ENCODE peak calls at places on chromosomes 4 and X, in nine cellular contexts. Y, A, Q, J, T, X, B, I and R are unnamed samples.

GRCh38 chrX:40109288-40110008 is 11.7 kb upstream of the BCOR start:
- DNase-seq in Q (no peak), X (no peak), T (no peak), J (peak; percentile 67), I (peak; percentile 83), B (peak; percentile 76), A (no peak), Y (peak; percentile 63), R (peak; percentile 63)

GRCh38 chrX:11667286-11667685 is 1.6 kb upstream of the ARHGAP6 start:
- DNase-seq in B (no peak), T (no peak), Q (no peak), X (no peak), I (no peak), J (no peak), Y (peak; percentile 6), A (no peak), R (peak; percentile 49)

GRCh38 chr4:19947349-19947748 is 304.4 kb upstream of the SLIT2 start:
- DNase-seq in T (no peak), A (no peak), B (no peak), I (no peak), J (no peak), Q (no peak), X (no peak), Y (peak; percentile 60), R (no peak)

GRCh38 chr4:73018595-73018994 is 50.9 kb downstream of the COX18 start:
- DNase-seq in T (no peak), A (no peak), Y (no peak), B (no peak), X (no peak), I (no peak), Q (no peak), J (no peak), R (no peak)

GRCh38 chrX:41468647-41469323 is 21.6 kb downstream of the NYX start:
- DNase-seq in T (no peak), B (no peak), Q (no peak), Y (no peak), X (no peak), I (no peak), A (no peak), J (peak; percentile 76), R (peak; percentile 77)

GRCh38 chr4:171025776-171026175 is 787.4 kb upstream of the GALNTL6 start:
- DNase-seq in A (no peak), B (peak; percentile 81), Y (no peak), J (no peak), T (no peak), X (no peak), Q (no peak), I (no peak), R (no peak)

GRCh38 chrX:13340182-13340791 is 20.4 kb upstream of the ATXN3L start:
- DNase-seq in B (no peak), Q (no peak), I (no peak), A (no peak), T (no peak), Y (peak; percentile 32), X (no peak), J (no peak), R (peak; percentile 3)

GRCh38 chrX:27964432-27964831 is 16.8 kb downstream of the DCAF8L1 start:
- DNase-seq in Y (no peak), J (no peak), X (no peak), Q (no peak), T (no peak), I (no peak), A (no peak), B (no peak), R (no peak)

GRCh38 chr4:104591505-104591904 is 96.8 kb upstream of the CXXC4 start:
- DNase-seq in A (no peak), I (peak; percentile 42), Y (no peak), Q (no peak), T (no peak), J (peak; percentile 77), X (peak; percentile 14), B (no peak), R (peak; percentile 91)

GRCh38 chr4:178080312-178080711 is 638.1 kb upstream of the AGA start:
- DNase-seq in T (no peak), X (no peak), J (no peak), B (no peak), Y (no peak), A (no peak), Q (no peak), I (no peak), R (no peak)

GRCh38 chr4:56863441-56864129 is 42.1 kb upstream of the SPINK2 start:
- DNase-seq in X (no peak), A (no peak), J (no peak), Q (no peak), I (no peak), B (peak; percentile 68), T (no peak), Y (peak; percentile 15), R (no peak)

GRCh38 chr4:53459548-53459947 is 82.1 kb downstream of the FIP1L1 start:
- DNase-seq in B (no peak), I (no peak), Y (peak; percentile 64), T (no peak), X (no peak), Q (no peak), A (no peak), J (no peak), R (no peak)

GRCh38 chr4:7717161-7717560 is 222.5 kb downstream of the AFAP1 start:
- DNase-seq in J (no peak), I (no peak), X (no peak), Y (no peak), B (no peak), A (no peak), T (no peak), Q (no peak), R (no peak)

GRCh38 chrX:13194291-13195103 is 125.4 kb downstream of the ATXN3L start:
- DNase-seq in Q (no peak), A (no peak), J (peak; percentile 67), I (no peak), T (no peak), B (no peak), Y (no peak), X (no peak), R (peak; percentile 88)

GRCh38 chr4:11724731-11725130 is 296.0 kb upstream of the HS3ST1 start:
- DNase-seq in I (no peak), T (no peak), A (no peak), X (no peak), Q (no peak), Y (no peak), B (no peak), J (no peak), R (no peak)

GRCh38 chrX:1027680-1028079 is 184.8 kb downstream of the CRLF2 start:
- DNase-seq in J (no peak), A (no peak), Y (no peak), I (no peak), Q (no peak), B (no peak), T (no peak), X (no peak), R (no peak)

GRCh38 chrX:128517691-128518090 is 465.5 kb upstream of the ACTRT1 start:
- DNase-seq in I (no peak), A (no peak), T (no peak), J (no peak), Q (no peak), B (no peak), X (no peak), Y (no peak), R (no peak)

GRCh38 chrX:9942086-9942485 is 25.1 kb upstream of the CLDN34 start:
- DNase-seq in T (peak; percentile 33), I (no peak), X (no peak), Y (no peak), B (peak; percentile 81), Q (no peak), J (no peak), A (no peak), R (no peak)

GRCh38 chrX:46310815-46311497 is 234.3 kb downstream of the ZNF674 start:
- DNase-seq in B (no peak), I (no peak), A (no peak), J (no peak), Q (no peak), T (no peak), Y (no peak), X (no peak), R (no peak)

GRCh38 chrX:118181030-118181429 is 64.4 kb upstream of the KLHL13 start:
- DNase-seq in I (no peak), X (peak; percentile 0), Q (no peak), A (no peak), B (no peak), T (no peak), Y (no peak), J (no peak), R (no peak)

GRCh38 chr4:96955691-96956090 is 1115.8 kb downstream of the PDHA2 start:
- DNase-seq in A (no peak), Y (no peak), I (no peak), Q (no peak), J (no peak), B (no peak), X (no peak), T (no peak), R (no peak)

GRCh38 chrX:123425471-123425870 is 241.4 kb downstream of the GRIA3 start:
- DNase-seq in B (no peak), Q (no peak), A (no peak), J (no peak), T (no peak), Y (no peak), X (no peak), I (no peak), R (no peak)

GRCh38 chr4:55358668-55359067 is 12.6 kb downstream of the SRD5A3 start:
- DNase-seq in Y (peak; percentile 76), T (no peak), I (no peak), Q (no peak), J (no peak), X (no peak), B (peak; percentile 74), A (no peak), R (no peak)

GRCh38 chrX:53239474-53239873 is 14.5 kb upstream of the KDM5C start:
- DNase-seq in T (no peak), B (peak; percentile 56), I (no peak), X (no peak), Q (no peak), A (no peak), Y (no peak), J (no peak), R (no peak)

GRCh38 chrX:37378399-37378798 is 29.2 kb downstream of the PRRG1 start:
- DNase-seq in A (no peak), Q (no peak), B (no peak), J (no peak), Y (no peak), X (peak; percentile 0), T (no peak), I (no peak), R (no peak)

GRCh38 chrX:11759461-11760311 is 1.6 kb downstream of the MSL3 start:
- DNase-seq in T (peak; percentile 10), Y (peak; percentile 89), B (peak; percentile 88), X (peak; percentile 98), A (peak; percentile 58), Q (peak; percentile 86), I (peak; percentile 75), J (peak; percentile 66), R (peak; percentile 93)

GRCh38 chr4:185112104-185112503 is 31.0 kb upstream of the SLC25A4 start:
- DNase-seq in Y (peak; percentile 85), B (peak; percentile 78), I (no peak), T (no peak), Q (peak; percentile 53), J (no peak), X (peak; percentile 14), A (no peak), R (no peak)

GRCh38 chr4:147526272-147526654 is 45.4 kb downstream of the EDNRA start:
- DNase-seq in X (no peak), A (no peak), I (no peak), Y (no peak), T (no peak), Q (no peak), B (no peak), J (no peak), R (no peak)

GRCh38 chrX:151183233-151183632 is 6.8 kb downstream of the GPR50 start:
- DNase-seq in A (no peak), B (no peak), Q (no peak), T (no peak), Y (no peak), J (no peak), I (no peak), X (no peak), R (no peak)

GRCh38 chr4:6754481-6755087 is 27.9 kb upstream of the KIAA0232 start:
- DNase-seq in A (no peak), Y (no peak), J (no peak), I (no peak), B (no peak), X (no peak), T (no peak), Q (no peak), R (no peak)

GRCh38 chrX:72735561-72735960 is 21.5 kb upstream of the PHKA1 start:
- DNase-seq in B (no peak), Q (no peak), I (no peak), J (no peak), Y (no peak), A (no peak), T (no peak), X (no peak), R (no peak)